ENCODE peak calls at places on chromosomes 3 and 15, in eight cellular contexts. One of them, this sample, is unnamed.

GRCh38 chr3:177611781-177612389 is 414.6 kb upstream of the TBL1XR1 start:
- DNase-seq in left lung: no peak
- DNase-seq in ovary: no peak
- DNase-seq in cardiac muscle cell: no peak
- DNase-seq in DND-41: no peak
- DNase-seq in RWPE2: no peak
- DNase-seq in thoracic aorta: no peak
- DNase-seq in pancreas: no peak
- DNase-seq in this sample: no peak

GRCh38 chr3:135368316-135368715 is 573.3 kb downstream of the EPHB1 start:
- DNase-seq in DND-41: no peak
- DNase-seq in RWPE2: no peak
- DNase-seq in pancreas: no peak
- DNase-seq in cardiac muscle cell: no peak
- DNase-seq in thoracic aorta: no peak
- DNase-seq in left lung: no peak
- DNase-seq in ovary: no peak
- DNase-seq in this sample: no peak

GRCh38 chr3:195224156-195224979 is 46.6 kb downstream of the XXYLT1 start:
- DNase-seq in RWPE2: no peak
- DNase-seq in ovary: no peak
- DNase-seq in left lung: peak; percentile 16
- DNase-seq in thoracic aorta: peak; percentile 1
- DNase-seq in cardiac muscle cell: no peak
- DNase-seq in pancreas: no peak
- DNase-seq in DND-41: no peak
- DNase-seq in this sample: no peak

GRCh38 chr3:73080201-73080966 is 18.9 kb downstream of the EBLN2 start:
- DNase-seq in RWPE2: no peak
- DNase-seq in DND-41: no peak
- DNase-seq in left lung: no peak
- DNase-seq in ovary: no peak
- DNase-seq in cardiac muscle cell: peak; percentile 41
- DNase-seq in pancreas: no peak
- DNase-seq in thoracic aorta: no peak
- DNase-seq in this sample: no peak

GRCh38 chr15:56428821-56429458 is 36.0 kb downstream of the MNS1 start:
- DNase-seq in DND-41: no peak
- DNase-seq in RWPE2: no peak
- DNase-seq in thoracic aorta: no peak
- DNase-seq in pancreas: no peak
- DNase-seq in cardiac muscle cell: peak; percentile 56
- DNase-seq in left lung: no peak
- DNase-seq in ovary: no peak
- DNase-seq in this sample: no peak

GRCh38 chr3:141000691-141001090 is 50.5 kb upstream of the SPSB4 start:
- DNase-seq in left lung: no peak
- DNase-seq in DND-41: no peak
- DNase-seq in ovary: no peak
- DNase-seq in pancreas: no peak
- DNase-seq in RWPE2: no peak
- DNase-seq in thoracic aorta: no peak
- DNase-seq in cardiac muscle cell: no peak
- DNase-seq in this sample: no peak

GRCh38 chr3:54931182-54931581 is 3.3 kb upstream of the LRTM1 start:
- DNase-seq in ovary: no peak
- DNase-seq in pancreas: no peak
- DNase-seq in left lung: no peak
- DNase-seq in RWPE2: no peak
- DNase-seq in DND-41: no peak
- DNase-seq in thoracic aorta: no peak
- DNase-seq in cardiac muscle cell: no peak
- DNase-seq in this sample: no peak

GRCh38 chr15:69475769-69476358 is 23.2 kb downstream of the RPLP1 start:
- DNase-seq in left lung: peak; percentile 78
- DNase-seq in ovary: peak; percentile 47
- DNase-seq in DND-41: peak; percentile 69
- DNase-seq in pancreas: peak; percentile 81
- DNase-seq in cardiac muscle cell: peak; percentile 82
- DNase-seq in thoracic aorta: peak; percentile 25
- DNase-seq in RWPE2: peak; percentile 70
- DNase-seq in this sample: no peak

GRCh38 chr15:89377842-89378698 is 43.4 kb upstream of the POLG start:
- DNase-seq in thoracic aorta: no peak
- DNase-seq in ovary: no peak
- DNase-seq in RWPE2: no peak
- DNase-seq in DND-41: no peak
- DNase-seq in left lung: no peak
- DNase-seq in pancreas: no peak
- DNase-seq in cardiac muscle cell: no peak
- DNase-seq in this sample: no peak

GRCh38 chr15:50675524-50676144 is 11.0 kb downstream of the TRPM7 start:
- DNase-seq in left lung: no peak
- DNase-seq in RWPE2: no peak
- DNase-seq in thoracic aorta: no peak
- DNase-seq in pancreas: no peak
- DNase-seq in DND-41: no peak
- DNase-seq in cardiac muscle cell: peak; percentile 64
- DNase-seq in ovary: no peak
- DNase-seq in this sample: no peak

GRCh38 chr3:31724144-31724543 is 191.4 kb downstream of the STT3B start:
- DNase-seq in pancreas: no peak
- DNase-seq in RWPE2: no peak
- DNase-seq in thoracic aorta: no peak
- DNase-seq in left lung: no peak
- DNase-seq in cardiac muscle cell: no peak
- DNase-seq in DND-41: no peak
- DNase-seq in ovary: no peak
- DNase-seq in this sample: no peak

GRCh38 chr15:98767692-98768091 is 119.4 kb downstream of the IGF1R start:
- DNase-seq in ovary: no peak
- DNase-seq in left lung: no peak
- DNase-seq in RWPE2: no peak
- DNase-seq in cardiac muscle cell: no peak
- DNase-seq in thoracic aorta: no peak
- DNase-seq in DND-41: no peak
- DNase-seq in pancreas: no peak
- DNase-seq in this sample: no peak

GRCh38 chr15:82854554-82854953 is 45.1 kb downstream of the WHAMM start:
- DNase-seq in thoracic aorta: no peak
- DNase-seq in left lung: no peak
- DNase-seq in pancreas: no peak
- DNase-seq in RWPE2: peak; percentile 61
- DNase-seq in ovary: no peak
- DNase-seq in DND-41: no peak
- DNase-seq in cardiac muscle cell: no peak
- DNase-seq in this sample: no peak

GRCh38 chr3:194758716-194759115 is 73.0 kb downstream of the FAM43A start:
- DNase-seq in left lung: no peak
- DNase-seq in thoracic aorta: no peak
- DNase-seq in ovary: no peak
- DNase-seq in cardiac muscle cell: no peak
- DNase-seq in RWPE2: no peak
- DNase-seq in DND-41: no peak
- DNase-seq in pancreas: no peak
- DNase-seq in this sample: no peak

GRCh38 chr15:71044006-71044405 is 71.3 kb upstream of the THSD4 start:
- DNase-seq in DND-41: no peak
- DNase-seq in pancreas: no peak
- DNase-seq in thoracic aorta: no peak
- DNase-seq in ovary: no peak
- DNase-seq in cardiac muscle cell: peak; percentile 49
- DNase-seq in left lung: no peak
- DNase-seq in RWPE2: no peak
- DNase-seq in this sample: peak; percentile 33

GRCh38 chr3:65935724-65936123 is 103.0 kb downstream of the MAGI1 start:
- DNase-seq in RWPE2: no peak
- DNase-seq in cardiac muscle cell: no peak
- DNase-seq in pancreas: no peak
- DNase-seq in left lung: no peak
- DNase-seq in thoracic aorta: no peak
- DNase-seq in ovary: no peak
- DNase-seq in DND-41: no peak
- DNase-seq in this sample: no peak

GRCh38 chr3:183502782-183503181 is 52.7 kb downstream of the KLHL6 start:
- DNase-seq in left lung: no peak
- DNase-seq in ovary: no peak
- DNase-seq in cardiac muscle cell: peak; percentile 38
- DNase-seq in pancreas: no peak
- DNase-seq in DND-41: no peak
- DNase-seq in RWPE2: peak; percentile 2
- DNase-seq in thoracic aorta: no peak
- DNase-seq in this sample: no peak

GRCh38 chr15:85581495-85581894 is 201.1 kb downstream of the AKAP13 start:
- DNase-seq in thoracic aorta: no peak
- DNase-seq in DND-41: peak; percentile 13
- DNase-seq in ovary: no peak
- DNase-seq in RWPE2: no peak
- DNase-seq in cardiac muscle cell: peak; percentile 53
- DNase-seq in left lung: peak; percentile 70
- DNase-seq in pancreas: peak; percentile 70
- DNase-seq in this sample: no peak

GRCh38 chr3:33636125-33636855 is 81.8 kb downstream of the CLASP2 start:
- DNase-seq in left lung: no peak
- DNase-seq in thoracic aorta: no peak
- DNase-seq in pancreas: no peak
- DNase-seq in DND-41: peak; percentile 5
- DNase-seq in RWPE2: no peak
- DNase-seq in cardiac muscle cell: peak; percentile 80
- DNase-seq in ovary: no peak
- DNase-seq in this sample: no peak

GRCh38 chr3:67578416-67578815 is 76.0 kb downstream of the SUCLG2 start:
- DNase-seq in thoracic aorta: no peak
- DNase-seq in pancreas: no peak
- DNase-seq in cardiac muscle cell: peak; percentile 19
- DNase-seq in RWPE2: no peak
- DNase-seq in DND-41: no peak
- DNase-seq in ovary: no peak
- DNase-seq in left lung: no peak
- DNase-seq in this sample: no peak

GRCh38 chr3:55718475-55718874 is 231.4 kb upstream of the WNT5A start:
- DNase-seq in left lung: no peak
- DNase-seq in cardiac muscle cell: peak; percentile 7
- DNase-seq in ovary: peak; percentile 29
- DNase-seq in DND-41: no peak
- DNase-seq in pancreas: no peak
- DNase-seq in RWPE2: no peak
- DNase-seq in thoracic aorta: no peak
- DNase-seq in this sample: no peak

GRCh38 chr15:59290311-59291213 is 82.1 kb downstream of the MYO1E start:
- DNase-seq in ovary: no peak
- DNase-seq in thoracic aorta: no peak
- DNase-seq in left lung: no peak
- DNase-seq in RWPE2: no peak
- DNase-seq in pancreas: no peak
- DNase-seq in cardiac muscle cell: no peak
- DNase-seq in DND-41: no peak
- DNase-seq in this sample: no peak

DNA sequence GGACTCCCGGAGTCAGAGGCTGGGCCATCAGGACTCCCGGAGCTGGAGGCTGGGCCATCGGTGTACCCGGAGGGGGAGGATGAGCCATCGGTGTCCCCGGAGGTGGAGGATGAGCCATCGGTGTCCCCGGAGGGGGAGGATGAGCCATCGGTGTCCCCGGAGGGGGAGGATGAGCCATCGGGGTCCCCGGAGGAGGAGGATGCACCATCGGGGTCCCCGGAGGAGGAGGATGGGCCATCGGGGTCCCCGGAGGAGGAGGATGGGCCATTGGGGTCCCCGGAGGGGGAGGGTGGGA is 719 bp downstream of the MAGEL2 start:
- DNase-seq in cardiac muscle cell: no peak
- DNase-seq in left lung: no peak
- DNase-seq in thoracic aorta: no peak
- DNase-seq in pancreas: no peak
- DNase-seq in ovary: no peak
- DNase-seq in RWPE2: no peak
- DNase-seq in DND-41: no peak
- DNase-seq in this sample: no peak
- H3K4me3 ChIP-seq in cardiac muscle cell: peak overlapping the region; percentile 47
- H3K4me3 ChIP-seq in left lung: no peak overlapping the region
- H3K4me3 ChIP-seq in thoracic aorta: no peak overlapping the region
- H3K4me3 ChIP-seq in pancreas: peak overlapping the region; percentile 24
- H3K4me3 ChIP-seq in ovary: peak overlapping the region; percentile 28
- H3K4me3 ChIP-seq in RWPE2: no peak overlapping the region
- H3K4me3 ChIP-seq in DND-41: no peak overlapping the region
- H3K4me3 ChIP-seq in this sample: peak overlapping the region; percentile 33

DNA sequence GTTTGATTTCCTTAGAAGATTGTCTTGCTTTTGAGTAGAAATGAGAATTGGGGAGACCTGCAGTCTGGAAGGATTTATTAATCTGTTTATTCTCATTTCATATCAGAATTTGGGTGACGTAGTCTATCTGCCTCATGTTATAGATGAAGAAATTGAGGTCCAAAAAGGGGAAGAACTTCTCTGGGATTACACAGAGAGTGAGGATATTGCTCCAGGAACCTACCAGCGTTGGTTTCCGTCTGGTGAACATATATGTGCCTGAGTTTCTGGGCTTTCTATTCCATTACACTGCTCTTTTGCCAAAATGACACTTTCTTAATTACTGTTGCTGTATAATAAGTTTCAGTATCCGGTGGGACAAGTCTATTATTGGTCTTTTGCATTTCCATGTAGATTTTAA is 51.9 kb downstream of the CTDSPL start:
- DNase-seq in left lung: no peak
- DNase-seq in DND-41: no peak
- DNase-seq in RWPE2: no peak
- DNase-seq in thoracic aorta: no peak
- DNase-seq in cardiac muscle cell: no peak
- DNase-seq in ovary: no peak
- DNase-seq in pancreas: no peak
- DNase-seq in this sample: no peak
- H3K36me3 ChIP-seq in left lung: no peaks in the 10 kb centered on the region
- H3K36me3 ChIP-seq in DND-41: no peaks in the 10 kb centered on the region
- H3K36me3 ChIP-seq in RWPE2: no peaks in the 10 kb centered on the region
- H3K36me3 ChIP-seq in thoracic aorta: no peaks in the 10 kb centered on the region
- H3K36me3 ChIP-seq in cardiac muscle cell: no peaks in the 10 kb centered on the region
- H3K36me3 ChIP-seq in ovary: no peaks in the 10 kb centered on the region
- H3K36me3 ChIP-seq in pancreas: no peaks in the 10 kb centered on the region
- H3K36me3 ChIP-seq in this sample: peaks cover 1% of the 10 kb centered on the region

GRCh38 chr3:64756587-64756986 is 68.8 kb upstream of the ADAMTS9 start:
- DNase-seq in DND-41: no peak
- DNase-seq in pancreas: no peak
- DNase-seq in cardiac muscle cell: no peak
- DNase-seq in ovary: no peak
- DNase-seq in left lung: no peak
- DNase-seq in RWPE2: no peak
- DNase-seq in thoracic aorta: no peak
- DNase-seq in this sample: no peak
- TF ChIP-seq CTCF in DND-41: no peak
- TF ChIP-seq CTCF in pancreas: no peak
- TF ChIP-seq CTCF in cardiac muscle cell: no peak
- TF ChIP-seq CTCF in ovary: no peak
- TF ChIP-seq CTCF in left lung: no peak
- TF ChIP-seq CTCF in RWPE2: no peak
- TF ChIP-seq CTCF in thoracic aorta: no peak
- TF ChIP-seq CTCF in this sample: no peak

DNA sequence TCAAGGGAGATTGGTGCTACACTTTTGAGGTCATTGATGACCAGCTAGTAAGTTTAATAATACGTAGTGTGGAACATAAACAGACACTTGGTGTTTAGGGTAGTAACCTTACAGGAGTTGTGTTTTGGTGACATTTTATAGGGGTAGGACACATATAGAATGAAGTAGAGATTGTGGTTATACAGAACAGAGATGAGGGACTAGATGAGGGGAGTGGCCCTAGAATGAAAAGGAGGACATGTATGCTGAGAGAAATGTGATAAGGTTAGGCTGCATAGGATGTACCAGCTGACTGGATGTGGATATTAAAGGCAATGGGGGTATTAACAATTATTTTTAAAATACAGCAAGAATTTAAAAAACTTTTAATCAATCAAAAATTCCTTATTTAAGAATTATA is 8.0 kb downstream of the MBNL1 start:
- DNase-seq in pancreas: no peak
- DNase-seq in ovary: no peak
- DNase-seq in left lung: no peak
- DNase-seq in thoracic aorta: no peak
- DNase-seq in DND-41: no peak
- DNase-seq in cardiac muscle cell: no peak
- DNase-seq in RWPE2: no peak
- DNase-seq in this sample: no peak
- H3K4me3 ChIP-seq in pancreas: no peak overlapping the region
- H3K4me3 ChIP-seq in ovary: no peak overlapping the region
- H3K4me3 ChIP-seq in left lung: no peak overlapping the region
- H3K4me3 ChIP-seq in thoracic aorta: peak overlapping the region; percentile 48
- H3K4me3 ChIP-seq in DND-41: no peak overlapping the region
- H3K4me3 ChIP-seq in cardiac muscle cell: no peak overlapping the region
- H3K4me3 ChIP-seq in RWPE2: no peak overlapping the region
- H3K4me3 ChIP-seq in this sample: no peak overlapping the region

This sample was measured in BJ.